ENCODE peak calls at places on chromosomes 5 and 9, in eight cellular contexts. B, F, D, Q, G, S, T and C are unnamed samples.

GRCh38 chr5:56099346-56099745 is 104.6 kb upstream of the IL6ST start:
- DNase-seq in D (peak; percentile 39), S (peak; percentile 35), Q (no peak), B (no peak), T (no peak), G (no peak), F (peak; percentile 96), C (no peak)

GRCh38 chr5:96807099-96807654 is 568 bp downstream of the ERAP1 start:
- DNase-seq in B (no peak), D (peak; percentile 61), S (no peak), F (peak; percentile 76), T (no peak), G (no peak), Q (peak; percentile 77), C (peak; percentile 57)

GRCh38 chr9:3828495-3828894 is 302.7 kb upstream of the RFX3 start:
- DNase-seq in S (no peak), G (no peak), F (no peak), T (no peak), B (no peak), D (no peak), Q (no peak), C (no peak)

GRCh38 chr9:4590430-4591122 is 71.5 kb upstream of the PLPP6 start:
- DNase-seq in F (no peak), D (no peak), B (no peak), S (no peak), Q (no peak), G (no peak), T (no peak), C (peak; percentile 13)

GRCh38 chr5:150556106-150556505 is 48.2 kb downstream of the NDST1 start:
- DNase-seq in B (no peak), D (no peak), Q (no peak), T (no peak), F (no peak), S (no peak), G (no peak), C (no peak)

GRCh38 chr5:2887401-2888348 is 136.2 kb upstream of the IRX2 start:
- DNase-seq in S (no peak), T (no peak), D (no peak), G (no peak), B (no peak), Q (no peak), F (no peak), C (no peak)

GRCh38 chr5:154757647-154758406 is 2.6 kb downstream of the LARP1 start:
- DNase-seq in B (no peak), F (peak; percentile 30), S (no peak), T (no peak), Q (no peak), G (no peak), D (no peak), C (no peak)

GRCh38 chr9:107983762-107984161 is 494.2 kb upstream of the KLF4 start:
- DNase-seq in Q (no peak), F (no peak), D (no peak), G (no peak), S (no peak), T (no peak), B (no peak), C (no peak)

GRCh38 chr9:137435980-137436760 is 5.0 kb downstream of the ENTPD8 start:
- DNase-seq in F (no peak), S (no peak), Q (peak; percentile 88), G (no peak), T (peak; percentile 57), D (peak; percentile 62), B (no peak), C (no peak)

GRCh38 chr5:141758316-141758965 is 76.4 kb upstream of the ARAP3 start:
- DNase-seq in T (no peak), S (no peak), F (no peak), B (no peak), D (no peak), G (no peak), Q (no peak), C (peak; percentile 84)

GRCh38 chr5:148998174-148998797 is 64.6 kb downstream of the SH3TC2 start:
- DNase-seq in D (peak; percentile 38), T (peak; percentile 63), F (peak; percentile 68), G (no peak), Q (peak; percentile 16), B (no peak), S (no peak), C (peak; percentile 85)

GRCh38 chr5:134741052-134741451 is 2.7 kb downstream of the CAMLG start:
- DNase-seq in S (no peak), T (no peak), D (no peak), F (no peak), B (no peak), Q (no peak), G (no peak), C (no peak)

GRCh38 chr9:76415731-76416130 is 21.5 kb upstream of the RFK start:
- DNase-seq in B (no peak), F (peak; percentile 96), Q (no peak), S (no peak), G (no peak), D (no peak), T (no peak), C (no peak)

GRCh38 chr5:11719888-11720481 is 184.3 kb downstream of the CTNND2 start:
- DNase-seq in T (no peak), G (no peak), B (no peak), Q (no peak), F (no peak), S (peak; percentile 47), D (peak; percentile 48), C (peak; percentile 89)

GRCh38 chr9:68730570-68731227 is 25.7 kb downstream of the PIP5K1B start:
- DNase-seq in S (no peak), B (no peak), G (no peak), Q (no peak), T (no peak), F (no peak), D (peak; percentile 63), C (no peak)

GRCh38 chr5:32332971-32333370 is 20.2 kb upstream of the MTMR12 start:
- DNase-seq in Q (no peak), G (no peak), F (no peak), D (no peak), S (no peak), T (no peak), B (no peak), C (no peak)

GRCh38 chr9:115240676-115241075 is 122.7 kb upstream of the TNC start:
- DNase-seq in G (no peak), T (no peak), S (no peak), B (no peak), Q (no peak), F (no peak), D (no peak), C (no peak)

GRCh38 chr9:85960688-85961093 is 19.7 kb downstream of the NAA35 start:
- DNase-seq in D (no peak), S (peak; percentile 44), F (peak; percentile 21), B (no peak), T (no peak), G (no peak), Q (no peak), C (no peak)

GRCh38 chr5:157046041-157046440 is 12.9 kb downstream of the HAVCR1 start:
- DNase-seq in G (no peak), T (peak; percentile 28), S (no peak), B (no peak), F (no peak), D (peak; percentile 59), Q (no peak), C (no peak)

GRCh38 chr9:93575706-93576295 is 583 bp upstream of the PHF2 start:
- DNase-seq in B (no peak), S (no peak), G (no peak), D (no peak), Q (peak; percentile 83), T (no peak), F (peak; percentile 45), C (peak; percentile 68)

GRCh38 chr5:73789851-73790281 is 163.9 kb downstream of the ARHGEF28 start:
- DNase-seq in F (peak; percentile 53), Q (no peak), S (no peak), B (peak; percentile 31), T (no peak), G (no peak), D (no peak), C (no peak)

GRCh38 chr5:139795074-139796001 is at the start of gene PSD2:
- DNase-seq in F (no peak), G (no peak), B (no peak), D (no peak), T (no peak), S (no peak), Q (peak; percentile 81), C (peak; percentile 83)

GRCh38 chr5:139796061-139796806 is 626 bp downstream of the PSD2 start:
- DNase-seq in T (no peak), Q (no peak), F (no peak), G (no peak), S (no peak), B (no peak), D (no peak), C (peak; percentile 70)

GRCh38 chr5:139792218-139792617 is 3.4 kb upstream of the PSD2 start:
- DNase-seq in S (no peak), B (no peak), Q (no peak), T (no peak), D (no peak), G (no peak), F (no peak), C (no peak)

GRCh38 chr5:139797335-139797734 is 1.7 kb downstream of the PSD2 start:
- DNase-seq in D (no peak), F (no peak), Q (no peak), B (no peak), G (no peak), T (no peak), S (no peak), C (no peak)

GRCh38 chr5:139794067-139794846 is 1.4 kb upstream of the PSD2 start:
- DNase-seq in B (no peak), T (no peak), F (no peak), Q (no peak), D (no peak), G (no peak), S (no peak), C (no peak)
- TF ChIP-seq EZH2 in B (no peak), T (no peak), F (no peak), Q (no peak), D (no peak), G (peak; percentile 6), S (no peak), C (no peak)

DNA sequence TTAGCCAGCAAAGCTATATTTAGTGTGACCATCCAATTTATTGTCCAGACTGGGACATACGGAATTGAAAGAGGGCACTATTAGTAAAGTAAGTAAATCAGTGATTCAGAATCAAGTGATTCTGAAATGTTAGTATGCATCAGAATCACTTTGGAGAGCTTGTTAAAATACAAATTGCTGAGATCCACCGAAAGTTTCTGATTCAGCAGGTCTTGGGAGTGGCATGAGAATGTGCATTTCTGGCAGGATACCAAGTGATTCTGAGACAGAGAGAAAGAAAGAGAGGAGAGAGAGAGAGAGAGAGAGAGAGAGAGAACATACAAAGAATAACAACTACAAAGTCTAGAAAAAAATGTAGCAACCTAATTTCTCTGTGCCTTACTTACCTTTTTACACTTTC is 65.4 kb upstream of the ASTN2 start:
- DNase-seq in Q (no peak), S (no peak), B (no peak), T (no peak), F (no peak), D (no peak), G (no peak), C (no peak)
- TF ChIP-seq POLR2AphosphoS5 in Q (no peak), S (no peak), B (no peak), T (no peak), F (no peak), D (no peak), G (no peak), C (no peak)

GRCh38 chr9:98927724-98928123 is 16.0 kb upstream of the COL15A1 start:
- DNase-seq in B (no peak), T (no peak), Q (no peak), D (no peak), S (no peak), F (no peak), G (no peak), C (peak; percentile 47)
- TF ChIP-seq EZH2 in B (no peak), T (no peak), Q (no peak), D (no peak), S (no peak), F (no peak), G (no peak), C (no peak)

GRCh38 chr5:177431317-177432142 is 5.1 kb downstream of the GRK6 start:
- DNase-seq in F (no peak), G (no peak), D (no peak), B (peak; percentile 77), S (no peak), Q (no peak), T (no peak), C (no peak)
- TF ChIP-seq POLR2AphosphoS5 in F (no peak), G (peak; percentile 10), D (no peak), B (peak; percentile 17), S (no peak), Q (no peak), T (no peak), C (no peak)